ENCODE peak calls at places on chromosomes 7 and 10, in nine cellular contexts. F, C, L, W, E, A, Z, U and T are unnamed samples.

GRCh38 chr10:46528171-46528671 is 28.2 kb downstream of the GPRIN2 start:
- DNase-seq in F (peak; percentile 11), C (peak; percentile 53), L (no peak), W (no peak), E (no peak), A (peak; percentile 69), Z (no peak), U (no peak), T (no peak)

GRCh38 chr10:124354411-124355382 is 64.0 kb downstream of the OAT start:
- DNase-seq in F (peak; percentile 78), C (peak; percentile 70), L (peak; percentile 50), W (peak; percentile 27), E (peak; percentile 22), A (peak; percentile 82), Z (peak; percentile 88), U (peak; percentile 67), T (peak; percentile 69)

GRCh38 chr10:125482637-125483036 is 200.3 kb downstream of the TEX36 start:
- DNase-seq in F (no peak), C (no peak), L (no peak), W (no peak), E (no peak), A (no peak), Z (no peak), U (no peak), T (no peak)

GRCh38 chr10:13877154-13877909 is 290.6 kb downstream of the PRPF18 start:
- DNase-seq in F (peak; percentile 85), C (no peak), L (no peak), W (no peak), E (no peak), A (peak; percentile 69), Z (no peak), U (peak; percentile 41), T (peak; percentile 94)

GRCh38 chr10:62610649-62611229 is 193.8 kb upstream of the ADO start:
- DNase-seq in F (peak; percentile 26), C (peak; percentile 72), L (peak; percentile 82), W (peak; percentile 53), E (no peak), A (peak; percentile 82), Z (peak; percentile 32), U (peak; percentile 68), T (peak; percentile 45)

GRCh38 chr10:110389250-110389649 is 84.5 kb upstream of the SMNDC1 start:
- DNase-seq in F (no peak), C (no peak), L (no peak), W (no peak), E (no peak), A (no peak), Z (no peak), U (peak; percentile 61), T (no peak)

GRCh38 chr10:63103971-63104409 is 29.1 kb upstream of the NRBF2 start:
- DNase-seq in F (no peak), C (no peak), L (no peak), W (no peak), E (no peak), A (no peak), Z (no peak), U (no peak), T (no peak)

GRCh38 chr10:24556746-24557742 is 166.6 kb downstream of the ARHGAP21 start:
- DNase-seq in F (peak; percentile 24), C (no peak), L (peak; percentile 72), W (peak; percentile 80), E (peak; percentile 42), A (no peak), Z (peak; percentile 58), U (peak; percentile 76), T (peak; percentile 88)

GRCh38 chr10:76309744-76310441 is 878.5 kb downstream of the LRMDA start:
- DNase-seq in F (no peak), C (no peak), L (no peak), W (no peak), E (no peak), A (no peak), Z (no peak), U (peak; percentile 68), T (peak; percentile 95)

GRCh38 chr10:133358162-133358919 is 522 bp upstream of the FUOM start:
- DNase-seq in F (peak; percentile 55), C (peak; percentile 70), L (no peak), W (no peak), E (no peak), A (peak; percentile 76), Z (no peak), U (no peak), T (no peak)

GRCh38 chr7:75875113-75876080 is 3.4 kb upstream of the RHBDD2 start:
- DNase-seq in F (no peak), C (no peak), L (no peak), W (no peak), E (no peak), A (no peak), Z (no peak), U (no peak), T (no peak)
- H3K4me3 ChIP-seq in F (no peak overlapping the region), C (no peak overlapping the region), L (no peak overlapping the region), W (no peak overlapping the region), E (no peak overlapping the region), A (no peak overlapping the region), Z (no peak overlapping the region), U (no peak overlapping the region), T (no peak overlapping the region)

GRCh38 chr7:105423987-105424386 is 35.3 kb upstream of the SRPK2 start:
- DNase-seq in F (no peak), C (no peak), L (no peak), W (no peak), E (no peak), A (no peak), Z (no peak), U (no peak), T (no peak)

GRCh38 chr7:105426606-105427146 is 38.0 kb upstream of the SRPK2 start:
- DNase-seq in F (no peak), C (no peak), L (no peak), W (no peak), E (no peak), A (no peak), Z (no peak), U (no peak), T (no peak)

DNA sequence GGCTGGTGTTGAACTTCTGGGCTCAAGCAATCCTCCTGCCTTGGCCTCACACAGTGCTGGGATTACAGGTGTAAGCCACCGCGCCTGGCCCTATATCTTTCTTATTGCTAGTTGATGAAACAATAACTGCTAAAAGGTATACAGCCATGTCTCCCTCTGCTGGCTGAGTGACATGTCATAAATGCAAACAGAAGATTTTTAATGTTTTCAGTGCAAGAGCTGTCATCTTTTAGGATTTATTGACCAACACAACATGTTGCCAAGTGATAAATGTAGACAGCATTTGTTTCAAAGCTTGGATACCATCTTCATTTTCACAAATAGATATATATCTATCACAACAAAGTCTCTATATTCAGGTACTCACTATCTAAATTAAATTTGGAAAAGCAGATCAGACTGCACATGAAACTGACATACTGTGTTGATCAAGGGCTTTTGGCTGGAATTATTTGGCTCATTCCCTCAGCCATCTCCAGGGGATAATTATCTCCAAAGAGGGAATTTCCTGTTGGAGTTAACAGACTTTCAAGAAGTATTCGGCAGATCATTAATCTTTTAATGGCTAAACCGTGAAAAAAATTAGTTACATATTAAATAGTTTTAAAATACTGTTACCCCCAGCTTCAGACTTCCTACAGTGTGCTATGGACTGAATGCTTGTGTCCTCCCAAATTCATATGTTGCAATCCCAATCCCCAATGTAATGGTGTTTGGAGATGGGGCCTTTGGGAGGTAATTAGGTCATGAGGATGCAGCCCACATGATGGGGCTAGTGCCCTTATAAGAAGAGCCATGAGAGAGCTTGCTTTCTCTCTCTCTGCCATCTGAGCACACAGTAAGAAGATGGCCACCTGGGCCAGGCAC is 41.3 kb upstream of the SRPK2 start:
- DNase-seq in F (no peak), C (no peak), L (peak; percentile 17), W (peak; percentile 75), E (peak; percentile 55), A (peak; percentile 36), Z (peak; percentile 52), U (peak; percentile 57), T (peak; percentile 61)
- H3K4me3 ChIP-seq in F (no peak overlapping the region), C (no peak overlapping the region), L (no peak overlapping the region), W (no peak overlapping the region), E (no peak overlapping the region), A (no peak overlapping the region), Z (no peak overlapping the region), U (no peak overlapping the region), T (no peak overlapping the region)

DNA sequence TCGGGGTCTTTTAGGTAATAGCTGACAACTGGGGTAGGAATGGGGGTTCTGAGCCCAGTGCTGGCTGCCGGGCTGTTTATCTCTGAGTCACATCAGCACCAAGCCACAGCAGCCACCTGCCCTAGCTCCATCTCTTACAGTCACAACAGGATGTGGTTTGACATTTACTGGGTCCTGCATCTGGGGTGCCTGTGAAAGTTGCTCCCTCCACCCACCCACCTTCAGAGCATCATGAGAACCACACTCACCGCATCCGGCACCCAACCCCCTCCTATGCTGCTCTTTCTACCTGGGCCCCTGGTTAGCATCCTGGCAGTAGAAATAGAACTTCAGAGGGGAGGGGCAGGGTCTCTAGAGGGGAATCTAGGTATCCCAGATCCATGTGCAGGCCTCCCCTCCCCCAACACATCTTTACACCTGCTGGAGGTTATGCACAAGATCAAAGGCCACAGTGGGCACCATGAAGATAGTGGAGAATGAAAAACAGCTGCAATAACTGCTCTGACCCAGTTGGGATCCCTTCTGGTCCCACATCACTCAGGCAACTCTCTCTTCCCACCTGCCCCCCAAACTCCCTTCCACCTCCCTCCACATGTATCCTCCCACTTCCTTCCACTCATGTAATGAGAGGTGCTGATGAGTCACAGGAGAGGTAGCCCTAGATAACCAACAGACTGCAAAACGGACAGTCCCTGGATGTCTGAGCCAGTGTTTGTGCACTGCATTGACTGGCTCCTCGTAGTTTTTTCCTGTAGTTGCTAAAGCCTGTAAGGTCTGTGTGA is 38.2 kb downstream of the PRSS2 start:
- DNase-seq in F (no peak), C (peak; percentile 60), L (no peak), W (no peak), E (no peak), A (no peak), Z (peak; percentile 90), U (peak; percentile 20), T (no peak)
- H3K4me3 ChIP-seq in F (no peak overlapping the region), C (no peak overlapping the region), L (no peak overlapping the region), W (no peak overlapping the region), E (no peak overlapping the region), A (no peak overlapping the region), Z (no peak overlapping the region), U (no peak overlapping the region), T (no peak overlapping the region)

GRCh38 chr10:102715880-102716279 is 1.4 kb downstream of the SFXN2 start:
- DNase-seq in F (no peak), C (no peak), L (no peak), W (no peak), E (no peak), A (no peak), Z (no peak), U (no peak), T (no peak)
- H3K4me3 ChIP-seq in F (no peak overlapping the region), C (no peak overlapping the region), L (no peak overlapping the region), W (no peak overlapping the region), E (no peak overlapping the region), A (no peak overlapping the region), Z (no peak overlapping the region), U (no peak overlapping the region), T (no peak overlapping the region)

GRCh38 chr10:45373783-45374450 is at the start of gene ALOX5:
- DNase-seq in F (peak; percentile 78), C (peak; percentile 91), L (peak; percentile 76), W (no peak), E (no peak), A (peak; percentile 93), Z (no peak), U (peak; percentile 10), T (no peak)
- H3K4me3 ChIP-seq in F (peak within 1 kb of the TSS; percentile 41), C (peak within 1 kb of the TSS; percentile 63), L (peak within 1 kb of the TSS; percentile 33), W (peak within 1 kb of the TSS; percentile 48), E (peak within 1 kb of the TSS; percentile 29), A (peak within 1 kb of the TSS; percentile 44), Z (peak within 1 kb of the TSS; percentile 5), U (no peak within 1 kb of the TSS), T (peak within 1 kb of the TSS; percentile 25)

GRCh38 chr10:100713049-100713858 is 32.1 kb upstream of the PAX2 start:
- DNase-seq in F (no peak), C (no peak), L (no peak), W (no peak), E (no peak), A (no peak), Z (no peak), U (peak; percentile 29), T (no peak)
- H3K4me3 ChIP-seq in F (peak overlapping the region; percentile 19), C (no peak overlapping the region), L (peak overlapping the region; percentile 25), W (peak overlapping the region; percentile 39), E (peak overlapping the region; percentile 37), A (no peak overlapping the region), Z (no peak overlapping the region), U (no peak overlapping the region), T (no peak overlapping the region)